ENCODE peak calls at places on chromosomes 12 and 14, in four cellular contexts. O, A, K and W are unnamed samples.

GRCh38 chr12:108567974-108568652 is 5.7 kb downstream of the ISCU start:
- DNase-seq in O (no peak), A (no peak), K (peak; percentile 77), W (no peak)

GRCh38 chr12:55720894-55721444 is 776 bp downstream of the RDH5 start:
- DNase-seq in O (peak; percentile 55), A (no peak), K (no peak), W (peak; percentile 49)

GRCh38 chr14:93951798-93952540 is 24.4 kb downstream of the ASB2 start:
- DNase-seq in O (no peak), A (no peak), K (no peak), W (no peak)

GRCh38 chr12:75446857-75447256 is 33.7 kb upstream of the GLIPR1 start:
- DNase-seq in O (no peak), A (no peak), K (no peak), W (no peak)

GRCh38 chr14:76261371-76261811 is 109.7 kb downstream of the GPATCH2L start:
- DNase-seq in O (no peak), A (no peak), K (no peak), W (no peak)

GRCh38 chr12:13661005-13661887 is 320.2 kb downstream of the GRIN2B start:
- DNase-seq in O (peak; percentile 17), A (peak; percentile 28), K (peak; percentile 3), W (peak; percentile 62)

GRCh38 chr12:13241833-13242232 is 45.3 kb downstream of the EMP1 start:
- DNase-seq in O (peak; percentile 25), A (no peak), K (no peak), W (no peak)

GRCh38 chr12:76623929-76624328 is 64.4 kb upstream of the OSBPL8 start:
- DNase-seq in O (no peak), A (no peak), K (no peak), W (no peak)

GRCh38 chr12:106429636-106430035 is 72.1 kb downstream of the POLR3B start:
- DNase-seq in O (no peak), A (no peak), K (no peak), W (no peak)

GRCh38 chr12:26125451-26126339 is 858 bp upstream of the BHLHE41 start:
- DNase-seq in O (peak; percentile 36), A (peak; percentile 21), K (no peak), W (peak; percentile 69)

GRCh38 chr14:103742499-103743255 is 27.1 kb downstream of the ZFYVE21 start:
- DNase-seq in O (no peak), A (no peak), K (no peak), W (no peak)

GRCh38 chr12:124713041-124713435 is 145.6 kb upstream of the NCOR2 start:
- DNase-seq in O (no peak), A (no peak), K (peak; percentile 4), W (no peak)

GRCh38 chr14:24132061-24132685 is 1.7 kb downstream of the FITM1 start:
- DNase-seq in O (no peak), A (no peak), K (no peak), W (no peak)

GRCh38 chr12:51695241-51696010 is 104.4 kb downstream of the SCN8A start:
- DNase-seq in O (no peak), A (no peak), K (no peak), W (no peak)

GRCh38 chr14:37650356-37651037 is 55.1 kb downstream of the TTC6 start:
- DNase-seq in O (peak; percentile 82), A (no peak), K (no peak), W (no peak)

GRCh38 chr14:63745858-63746425 is 18.1 kb upstream of the SGPP1 start:
- DNase-seq in O (no peak), A (no peak), K (peak; percentile 80), W (no peak)

GRCh38 chr12:55068416-55069010 is 48.7 kb downstream of the NEUROD4 start:
- DNase-seq in O (peak; percentile 30), A (peak; percentile 63), K (no peak), W (peak; percentile 47)

GRCh38 chr14:87468531-87468930 is 524.5 kb downstream of the GALC start:
- DNase-seq in O (no peak), A (no peak), K (no peak), W (no peak)

GRCh38 chr14:65824285-65824977 is 411.9 kb downstream of the FUT8 start:
- DNase-seq in O (peak; percentile 57), A (peak; percentile 66), K (peak; percentile 34), W (peak; percentile 60)

GRCh38 chr12:50058743-50059312 is 1.4 kb downstream of the ASIC1 start:
- DNase-seq in O (no peak), A (no peak), K (no peak), W (no peak)

GRCh38 chr14:101719045-101719645 is 42.4 kb upstream of the PPP2R5C start:
- DNase-seq in O (no peak), A (no peak), K (no peak), W (no peak)

GRCh38 chr12:11863988-11864387 is 206.8 kb upstream of the BCL2L14 start:
- DNase-seq in O (no peak), A (no peak), K (no peak), W (no peak)

GRCh38 chr12:121145221-121145620 is 12.5 kb downstream of the P2RX7 start:
- DNase-seq in O (no peak), A (no peak), K (no peak), W (no peak)

GRCh38 chr14:69937367-69937777 is 58.2 kb downstream of the SMOC1 start:
- DNase-seq in O (peak; percentile 71), A (no peak), K (no peak), W (no peak)

GRCh38 chr12:131860472-131861260 is 32.5 kb downstream of the MMP17 start:
- DNase-seq in O (peak; percentile 94), A (peak; percentile 66), K (no peak), W (peak; percentile 68)

GRCh38 chr12:62730649-62731377 is 204.1 kb downstream of the PPM1H start:
- DNase-seq in O (no peak), A (no peak), K (no peak), W (no peak)

GRCh38 chr14:66426451-66426850 is 59.7 kb upstream of the CCDC196 start:
- DNase-seq in O (no peak), A (no peak), K (no peak), W (no peak)

GRCh38 chr14:53778263-53778662 is 178.4 kb downstream of the BMP4 start:
- DNase-seq in O (no peak), A (no peak), K (no peak), W (no peak)

GRCh38 chr14:53779301-53779700 is 177.3 kb downstream of the BMP4 start:
- DNase-seq in O (no peak), A (no peak), K (no peak), W (no peak)

GRCh38 chr14:53783256-53783655 is 173.4 kb downstream of the BMP4 start:
- DNase-seq in O (no peak), A (no peak), K (no peak), W (no peak)

GRCh38 chr14:53784688-53785087 is 171.9 kb downstream of the BMP4 start:
- DNase-seq in O (no peak), A (no peak), K (no peak), W (no peak)

DNA sequence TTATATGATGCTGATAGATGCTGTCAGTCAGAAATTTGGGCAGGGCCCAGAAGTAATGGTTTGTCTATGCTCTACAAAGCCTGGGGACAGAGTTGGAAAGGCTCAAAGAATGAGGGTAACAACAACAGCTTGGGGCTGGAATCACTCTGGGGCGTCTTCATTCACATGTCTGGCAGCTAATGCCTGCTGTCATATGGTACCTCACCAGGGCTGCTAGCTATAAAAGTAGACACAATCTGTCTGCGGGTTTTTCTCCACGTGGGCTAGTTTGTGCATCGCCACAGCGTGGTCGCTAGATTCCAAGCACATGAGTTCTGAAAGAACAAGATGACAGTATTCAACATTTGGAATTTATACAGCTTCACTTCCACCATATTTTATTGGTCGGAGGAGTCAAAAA is 176.5 kb downstream of the BMP4 start:
- DNase-seq in O (no peak), A (no peak), K (no peak), W (no peak)
- TF ChIP-seq CREM in O (no peak), A (no peak), K (no peak), W (no peak)

GRCh38 chr12:6699259-6699988 is 1.2 kb downstream of the PIANP start:
- DNase-seq in O (no peak), A (no peak), K (no peak), W (no peak)

GRCh38 chr12:6699989-6700645 is 498 bp downstream of the PIANP start:
- DNase-seq in O (no peak), A (peak; percentile 31), K (no peak), W (peak; percentile 66)

GRCh38 chr12:6698352-6699046 is 2.1 kb downstream of the PIANP start:
- DNase-seq in O (no peak), A (no peak), K (no peak), W (no peak)

GRCh38 chr12:6701078-6701768 is 608 bp upstream of the PIANP start:
- DNase-seq in O (no peak), A (no peak), K (no peak), W (no peak)

GRCh38 chr12:6700646-6701051 is at the start of gene PIANP:
- DNase-seq in O (no peak), A (peak; percentile 59), K (no peak), W (peak; percentile 34)
- TF ChIP-seq CREM in O (no peak), A (peak; percentile 7), K (no peak), W (no peak)

DNA sequence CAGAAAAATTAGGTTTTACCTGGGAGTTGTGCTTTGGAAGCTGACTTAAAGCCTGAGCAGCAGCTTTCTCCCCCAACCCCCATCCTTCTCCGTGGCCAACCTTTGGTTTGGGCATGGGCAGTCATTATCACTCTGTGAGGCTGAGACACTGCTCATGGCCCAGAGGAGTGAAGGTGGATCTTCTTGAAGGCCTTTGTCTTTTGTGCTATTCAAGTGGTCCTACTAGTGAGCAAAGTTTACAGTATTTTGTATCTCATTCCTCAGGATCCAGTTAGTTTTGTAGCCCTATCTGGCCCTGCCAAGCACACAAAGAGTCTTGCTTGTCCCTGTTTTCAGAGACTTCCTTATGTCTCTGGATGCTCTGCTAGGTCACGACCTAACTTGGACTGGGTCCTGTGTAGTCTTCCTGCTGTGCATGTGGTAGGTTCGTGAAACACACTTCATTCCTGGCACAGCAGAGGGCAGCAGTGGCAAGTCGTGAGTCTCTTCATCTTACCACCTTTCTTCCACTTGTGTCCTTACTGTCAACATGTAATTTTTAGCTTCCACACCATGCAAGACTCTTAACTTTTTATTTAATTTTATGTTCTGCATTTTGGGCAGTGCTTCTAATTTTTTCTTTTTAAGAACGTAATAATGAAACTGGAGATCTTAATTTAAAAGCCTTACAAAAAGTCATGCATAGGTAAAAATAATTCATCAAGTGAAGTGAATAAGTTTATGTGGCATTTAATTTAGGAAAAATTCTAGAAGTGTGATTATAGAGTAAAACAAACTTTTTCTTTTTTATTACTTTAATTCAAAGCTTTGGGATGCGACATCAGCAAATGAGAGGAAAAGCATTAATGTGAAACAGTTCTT is 53.7 kb downstream of the APAF1 start:
- DNase-seq in O (peak; percentile 39), A (peak; percentile 30), K (peak; percentile 38), W (peak; percentile 42)
- TF ChIP-seq CREM in O (no peak), A (no peak), K (no peak), W (no peak)

GRCh38 chr12:4369548-4369947 is 10.0 kb downstream of the FGF23 start:
- DNase-seq in O (no peak), A (no peak), K (no peak), W (no peak)

GRCh38 chr12:4366090-4366489 is 13.4 kb downstream of the FGF23 start:
- DNase-seq in O (no peak), A (no peak), K (no peak), W (no peak)

GRCh38 chr12:4372653-4373052 is 6.9 kb downstream of the FGF23 start:
- DNase-seq in O (no peak), A (no peak), K (no peak), W (no peak)

DNA sequence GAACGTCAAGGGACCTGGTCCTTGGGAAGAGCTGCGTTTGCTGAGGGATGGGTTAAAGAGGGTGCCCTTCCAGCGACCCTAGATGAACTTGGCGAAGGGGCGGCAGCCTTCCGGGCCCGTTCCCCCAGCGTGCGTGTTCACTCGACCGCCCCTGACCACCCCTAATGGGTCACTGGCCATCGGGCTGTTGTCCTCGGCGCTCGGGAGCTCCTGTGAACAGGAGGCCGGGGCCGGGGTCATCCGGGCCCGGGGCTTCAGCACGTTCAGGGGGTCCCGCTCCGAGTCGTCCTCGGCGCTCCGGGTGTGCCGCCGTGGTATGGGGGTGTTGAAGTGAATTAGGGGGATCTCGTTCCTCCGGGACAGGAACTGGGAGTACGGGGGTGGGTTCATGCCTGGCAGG is 9.2 kb downstream of the FGF23 start:
- DNase-seq in O (no peak), A (no peak), K (no peak), W (no peak)
- TF ChIP-seq CREM in O (no peak), A (no peak), K (no peak), W (no peak)